ENCODE peak calls at places on chromosomes 5 and 9, in five cellular contexts. Z, J, P, A and X are unnamed samples.

GRCh38 chr5:10485142-10485795 is 43.6 kb downstream of the ROPN1L start:
- DNase-seq in Z (no peak), J (no peak), P (no peak), A (peak), X (no peak)

GRCh38 chr5:92838253-92838652 is 742.8 kb downstream of the NR2F1-AS1 start:
- DNase-seq in Z (no peak), J (peak), P (no peak), A (no peak), X (no peak)

GRCh38 chr9:20292002-20292401 is 330.3 kb downstream of the MLLT3 start:
- DNase-seq in Z (no peak), J (no peak), P (no peak), A (peak), X (no peak)

GRCh38 chr5:154165886-154166285 is 24.6 kb upstream of the GALNT10 start:
- DNase-seq in Z (no peak), J (no peak), P (no peak), A (no peak), X (no peak)

GRCh38 chr9:121743441-121744001 is 92.1 kb downstream of the DAB2IP start:
- DNase-seq in Z (no peak), J (peak), P (no peak), A (peak), X (no peak)

GRCh38 chr5:1047332-1047965 is 38.8 kb downstream of the NKD2 start:
- DNase-seq in Z (no peak), J (no peak), P (no peak), A (no peak), X (no peak)

GRCh38 chr5:178519155-178519554 is 71.0 kb downstream of the COL23A1 start:
- DNase-seq in Z (no peak), J (no peak), P (no peak), A (no peak), X (no peak)

GRCh38 chr5:172266676-172267092 is 16.9 kb downstream of the UBTD2 start:
- DNase-seq in Z (no peak), J (no peak), P (no peak), A (no peak), X (no peak)

GRCh38 chr9:136941231-136942111 is 3.1 kb downstream of the FBXW5 start:
- DNase-seq in Z (no peak), J (no peak), P (no peak), A (no peak), X (no peak)

GRCh38 chr5:44932922-44933585 is 124.3 kb downstream of the MRPS30 start:
- DNase-seq in Z (no peak), J (no peak), P (no peak), A (no peak), X (no peak)

GRCh38 chr9:110217656-110218099 is 9.7 kb upstream of the C9orf152 start:
- DNase-seq in Z (no peak), J (no peak), P (no peak), A (peak), X (no peak)

GRCh38 chr5:135242021-135242480 is 157.0 kb downstream of the MACROH2A1 start:
- DNase-seq in Z (no peak), J (no peak), P (no peak), A (peak), X (no peak)

GRCh38 chr9:128001411-128002298 is 20.9 kb upstream of the EEIG1 start:
- DNase-seq in Z (no peak), J (peak), P (no peak), A (peak), X (no peak)

GRCh38 chr9:77946969-77947368 is 84.6 kb downstream of the GNAQ start:
- DNase-seq in Z (no peak), J (no peak), P (no peak), A (no peak), X (no peak)

GRCh38 chr9:131254107-131254491 is 22.2 kb downstream of the FAM78A start:
- DNase-seq in Z (no peak), J (no peak), P (no peak), A (no peak), X (no peak)

GRCh38 chr9:18429065-18429464 is 44.9 kb upstream of the ADAMTSL1 start:
- DNase-seq in Z (no peak), J (no peak), P (no peak), A (no peak), X (no peak)

GRCh38 chr5:39469173-39469572 is 44.4 kb upstream of the DAB2 start:
- DNase-seq in Z (no peak), J (no peak), P (no peak), A (no peak), X (no peak)

GRCh38 chr5:102799017-102799416 is 43.9 kb downstream of the PAM start:
- DNase-seq in Z (no peak), J (no peak), P (no peak), A (no peak), X (no peak)

GRCh38 chr5:172175263-172175719 is 12.7 kb downstream of the STK10 start:
- DNase-seq in Z (peak), J (no peak), P (peak), A (peak), X (peak)

GRCh38 chr5:118968925-118969375 is 19.4 kb downstream of the DTWD2 start:
- DNase-seq in Z (no peak), J (no peak), P (no peak), A (no peak), X (no peak)